ENCODE peak calls at places on chromosomes 11 and 22, in five cellular contexts. J, F, P, B and D are unnamed samples.

GRCh38 chr11:120337133-120337895 is 1.1 kb downstream of the ARHGEF12 start:
- DNase-seq in P (no peak), B (peak), F (no peak), J (no peak), D (peak)

GRCh38 chr11:98365185-98365584 is 655.6 kb upstream of the CNTN5 start:
- DNase-seq in J (no peak), P (no peak), F (no peak), B (no peak), D (no peak)

GRCh38 chr22:19450363-19451175 is 3.1 kb upstream of the C22orf39 start:
- DNase-seq in P (no peak), B (no peak), F (no peak), J (no peak), D (no peak)

GRCh38 chr11:111097191-111097590 is 148.3 kb upstream of the POU2AF2 start:
- DNase-seq in P (no peak), F (no peak), J (no peak), B (no peak), D (no peak)

GRCh38 chr11:120532511-120533196 is 21.1 kb downstream of the GRIK4 start:
- DNase-seq in F (no peak), P (no peak), J (no peak), B (no peak), D (peak)

GRCh38 chr11:15815246-15816209 is 540.8 kb downstream of the SOX6 start:
- DNase-seq in J (no peak), F (no peak), P (no peak), B (no peak), D (no peak)

GRCh38 chr22:26903030-26903856 is 245.9 kb downstream of the MIAT start:
- DNase-seq in B (no peak), F (no peak), J (no peak), P (no peak), D (no peak)

GRCh38 chr11:101706541-101706940 is 122.7 kb upstream of the TRPC6 start:
- DNase-seq in F (no peak), J (peak), B (no peak), P (no peak), D (no peak)

GRCh38 chr11:119942021-119942420 is 195.9 kb downstream of the TRIM29 start:
- DNase-seq in P (no peak), F (no peak), J (no peak), B (no peak), D (no peak)

GRCh38 chr11:67521924-67522323 is 1.3 kb downstream of the CABP2 start:
- DNase-seq in J (no peak), B (no peak), P (no peak), F (no peak), D (no peak)

GRCh38 chr11:2995893-2996554 is 3.9 kb upstream of the NAP1L4 start:
- DNase-seq in F (no peak), J (no peak), P (no peak), B (no peak), D (no peak)